ENCODE peak calls at places on chromosomes 7 and 10, in four cellular contexts. One of them, this sample, is unnamed.

GRCh38 chr10:122571892-122572291 is 11.3 kb downstream of the DMBT1 start:
- DNase-seq in Peyer's patch: no peak
- DNase-seq in K562: no peak
- DNase-seq in suprapubic skin: no peak
- DNase-seq in this sample: no peak

GRCh38 chr10:71605263-71605962 is 114.2 kb downstream of the C10orf105 start:
- DNase-seq in Peyer's patch: no peak
- DNase-seq in K562: no peak
- DNase-seq in suprapubic skin: no peak
- DNase-seq in this sample: no peak

GRCh38 chr7:3157541-3158287 is 114.0 kb upstream of the CARD11 start:
- DNase-seq in Peyer's patch: no peak
- DNase-seq in K562: no peak
- DNase-seq in suprapubic skin: no peak
- DNase-seq in this sample: no peak

GRCh38 chr10:5071411-5072198 is 22.6 kb upstream of the AKR1C3 start:
- DNase-seq in Peyer's patch: peak; percentile 57
- DNase-seq in K562: peak; percentile 90
- DNase-seq in suprapubic skin: peak; percentile 84
- DNase-seq in this sample: peak; percentile 55

GRCh38 chr10:8092428-8092827 is 37.9 kb downstream of the GATA3 start:
- DNase-seq in Peyer's patch: no peak
- DNase-seq in K562: no peak
- DNase-seq in suprapubic skin: no peak
- DNase-seq in this sample: no peak

GRCh38 chr7:101586078-101586941 is 42.8 kb downstream of the MYL10 start:
- DNase-seq in Peyer's patch: peak; percentile 73
- DNase-seq in K562: no peak
- DNase-seq in suprapubic skin: peak; percentile 31
- DNase-seq in this sample: no peak

GRCh38 chr10:69883680-69884375 is 82.1 kb downstream of the COL13A1 start:
- DNase-seq in Peyer's patch: no peak
- DNase-seq in K562: no peak
- DNase-seq in suprapubic skin: no peak
- DNase-seq in this sample: no peak

GRCh38 chr7:138008046-138008587 is 6.2 kb upstream of the CREB3L2 start:
- DNase-seq in Peyer's patch: no peak
- DNase-seq in K562: no peak
- DNase-seq in suprapubic skin: no peak
- DNase-seq in this sample: no peak

GRCh38 chr10:6300106-6300783 is 97.5 kb downstream of the PFKFB3 start:
- DNase-seq in Peyer's patch: no peak
- DNase-seq in K562: no peak
- DNase-seq in suprapubic skin: no peak
- DNase-seq in this sample: no peak

GRCh38 chr7:27697861-27698430 is 35.3 kb upstream of the HIBADH start:
- DNase-seq in Peyer's patch: peak; percentile 61
- DNase-seq in K562: no peak
- DNase-seq in suprapubic skin: no peak
- DNase-seq in this sample: no peak

GRCh38 chr10:5971886-5972285 is 5.5 kb downstream of the IL15RA start:
- DNase-seq in Peyer's patch: no peak
- DNase-seq in K562: no peak
- DNase-seq in suprapubic skin: no peak
- DNase-seq in this sample: no peak

GRCh38 chr10:97332586-97333350 is 1.8 kb downstream of the FRAT2 start:
- DNase-seq in Peyer's patch: no peak
- DNase-seq in K562: peak; percentile 77
- DNase-seq in suprapubic skin: no peak
- DNase-seq in this sample: peak; percentile 12

GRCh38 chr7:99571768-99572167 is 13.3 kb downstream of the ZNF655 start:
- DNase-seq in Peyer's patch: no peak
- DNase-seq in K562: no peak
- DNase-seq in suprapubic skin: no peak
- DNase-seq in this sample: no peak

GRCh38 chr10:129171816-129172215 is 295.2 kb upstream of the MGMT start:
- DNase-seq in Peyer's patch: no peak
- DNase-seq in K562: no peak
- DNase-seq in suprapubic skin: no peak
- DNase-seq in this sample: no peak

GRCh38 chr10:118850418-118851061 is 95.8 kb upstream of the CACUL1 start:
- DNase-seq in Peyer's patch: peak; percentile 77
- DNase-seq in K562: peak; percentile 68
- DNase-seq in suprapubic skin: no peak
- DNase-seq in this sample: peak; percentile 65

GRCh38 chr7:40986351-40986873 is 716.5 kb downstream of the INHBA start:
- DNase-seq in Peyer's patch: no peak
- DNase-seq in K562: no peak
- DNase-seq in suprapubic skin: no peak
- DNase-seq in this sample: no peak

GRCh38 chr7:154777908-154778307 is 225.0 kb downstream of the PAXIP1 start:
- DNase-seq in Peyer's patch: no peak
- DNase-seq in K562: no peak
- DNase-seq in suprapubic skin: no peak
- DNase-seq in this sample: no peak

GRCh38 chr7:151432658-151433521 is 7.1 kb downstream of the CRYGN start:
- DNase-seq in Peyer's patch: no peak
- DNase-seq in K562: no peak
- DNase-seq in suprapubic skin: no peak
- DNase-seq in this sample: no peak

GRCh38 chr7:135940077-135941075 is 36.8 kb downstream of the MTPN start:
- DNase-seq in Peyer's patch: no peak
- DNase-seq in K562: no peak
- DNase-seq in suprapubic skin: no peak
- DNase-seq in this sample: no peak

GRCh38 chr10:90652519-90652918 is 205.3 kb downstream of the HTR7 start:
- DNase-seq in Peyer's patch: no peak
- DNase-seq in K562: no peak
- DNase-seq in suprapubic skin: no peak
- DNase-seq in this sample: no peak

GRCh38 chr10:116080553-116080952 is 192.5 kb downstream of the GFRA1 start:
- DNase-seq in Peyer's patch: no peak
- DNase-seq in K562: no peak
- DNase-seq in suprapubic skin: no peak
- DNase-seq in this sample: no peak

GRCh38 chr10:79490400-79491081 is 21.8 kb upstream of the EIF5AL1 start:
- DNase-seq in Peyer's patch: no peak
- DNase-seq in K562: no peak
- DNase-seq in suprapubic skin: no peak
- DNase-seq in this sample: no peak

GRCh38 chr10:114271014-114271778 is 32.1 kb downstream of the VWA2 start:
- DNase-seq in Peyer's patch: no peak
- DNase-seq in K562: no peak
- DNase-seq in suprapubic skin: no peak
- DNase-seq in this sample: no peak

GRCh38 chr10:102918817-102919236 is 733 bp downstream of the CNNM2 start:
- DNase-seq in Peyer's patch: no peak
- DNase-seq in K562: peak; percentile 28
- DNase-seq in suprapubic skin: no peak
- DNase-seq in this sample: no peak

GRCh38 chr7:150379590-150380379 is 655 bp downstream of the ZNF775 start:
- DNase-seq in Peyer's patch: peak; percentile 63
- DNase-seq in K562: peak; percentile 77
- DNase-seq in suprapubic skin: no peak
- DNase-seq in this sample: no peak

GRCh38 chr7:44729949-44730590 is 18.6 kb upstream of the ZMIZ2 start:
- DNase-seq in Peyer's patch: no peak
- DNase-seq in K562: no peak
- DNase-seq in suprapubic skin: no peak
- DNase-seq in this sample: no peak

GRCh38 chr7:110637252-110637651 is 453.7 kb upstream of the LRRN3 start:
- DNase-seq in Peyer's patch: no peak
- DNase-seq in K562: no peak
- DNase-seq in suprapubic skin: no peak
- DNase-seq in this sample: no peak

GRCh38 chr10:4941540-4942330 is 21.5 kb upstream of the AKR1C1 start:
- DNase-seq in Peyer's patch: no peak
- DNase-seq in K562: peak; percentile 93
- DNase-seq in suprapubic skin: no peak
- DNase-seq in this sample: no peak

GRCh38 chr10:74153123-74153522 is 2.1 kb downstream of the ADK start:
- DNase-seq in Peyer's patch: no peak
- DNase-seq in K562: peak; percentile 58
- DNase-seq in suprapubic skin: no peak
- DNase-seq in this sample: peak; percentile 26

GRCh38 chr7:158621042-158621441 is 33.4 kb upstream of the PTPRN2 start:
- DNase-seq in Peyer's patch: no peak
- DNase-seq in K562: no peak
- DNase-seq in suprapubic skin: no peak
- DNase-seq in this sample: no peak

GRCh38 chr7:27237735-27238334 is 4.8 kb upstream of the EVX1 start:
- DNase-seq in Peyer's patch: no peak
- DNase-seq in K562: no peak
- DNase-seq in suprapubic skin: no peak
- DNase-seq in this sample: no peak

GRCh38 chr7:28654111-28654510 is 241.8 kb downstream of the CREB5 start:
- DNase-seq in Peyer's patch: no peak
- DNase-seq in K562: no peak
- DNase-seq in suprapubic skin: no peak
- DNase-seq in this sample: no peak

GRCh38 chr10:79246606-79247275 is 100.5 kb upstream of the PPIF start:
- DNase-seq in Peyer's patch: no peak
- DNase-seq in K562: no peak
- DNase-seq in suprapubic skin: peak; percentile 86
- DNase-seq in this sample: peak; percentile 45

GRCh38 chr10:117365612-117366011 is 9.6 kb downstream of the PDZD8 start:
- DNase-seq in Peyer's patch: no peak
- DNase-seq in K562: no peak
- DNase-seq in suprapubic skin: no peak
- DNase-seq in this sample: no peak
- H3K4me1 ChIP-seq in Peyer's patch: peaks cover 16% of the 10 kb centered on the region
- H3K4me1 ChIP-seq in K562: peaks cover 19% of the 10 kb centered on the region
- H3K4me1 ChIP-seq in suprapubic skin: peaks cover 34% of the 10 kb centered on the region
- H3K4me1 ChIP-seq in this sample: no peaks in the 10 kb centered on the region

GRCh38 chr10:44878704-44879530 is 32.2 kb upstream of the TMEM72 start:
- DNase-seq in Peyer's patch: peak; percentile 84
- DNase-seq in K562: peak; percentile 51
- DNase-seq in suprapubic skin: peak; percentile 91
- DNase-seq in this sample: peak; percentile 70
- H3K4me3 ChIP-seq in Peyer's patch: peak overlapping the region; percentile 35
- H3K4me3 ChIP-seq in K562: no peak overlapping the region
- H3K4me3 ChIP-seq in suprapubic skin: peak overlapping the region; percentile 45
- H3K4me3 ChIP-seq in this sample: peak overlapping the region; percentile 56

DNA sequence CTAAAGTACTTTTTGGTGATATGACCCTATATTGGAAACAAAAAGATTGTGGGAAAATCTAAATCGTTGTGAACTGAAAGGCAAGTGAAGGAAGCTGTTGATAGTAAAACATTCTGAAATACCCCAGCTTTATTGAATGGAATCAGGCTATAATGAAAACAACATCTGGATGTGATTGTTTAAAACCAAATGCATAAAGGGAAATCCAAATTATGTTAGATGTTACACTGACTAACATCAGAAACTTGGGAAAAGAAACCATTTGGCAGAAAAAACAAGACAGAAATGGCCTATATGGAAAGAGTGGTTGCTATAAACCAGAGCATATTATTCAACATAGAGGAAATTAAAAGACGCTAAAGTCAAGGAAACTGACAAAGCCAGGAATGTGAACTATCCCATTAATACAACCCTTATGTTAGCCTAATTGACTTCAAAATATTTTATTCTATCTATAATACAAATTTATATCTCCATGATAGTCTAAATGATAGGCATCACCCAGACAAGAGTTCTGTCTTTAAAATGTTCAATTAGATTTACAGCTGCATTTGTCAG is 53.0 kb upstream of the CABCOCO1 start:
- DNase-seq in Peyer's patch: no peak
- DNase-seq in K562: no peak
- DNase-seq in suprapubic skin: no peak
- DNase-seq in this sample: no peak
- TF ChIP-seq POLR2A in Peyer's patch: no peak
- TF ChIP-seq POLR2A in K562: no peak
- TF ChIP-seq POLR2A in suprapubic skin: no peak
- TF ChIP-seq POLR2A in this sample: no peak

GRCh38 chr10:121351533-121351932 is 246.7 kb downstream of the FGFR2 start:
- DNase-seq in Peyer's patch: no peak
- DNase-seq in K562: no peak
- DNase-seq in suprapubic skin: no peak
- DNase-seq in this sample: no peak
- H3K4me1 ChIP-seq in Peyer's patch: no peaks in the 10 kb centered on the region
- H3K4me1 ChIP-seq in K562: no peaks in the 10 kb centered on the region
- H3K4me1 ChIP-seq in suprapubic skin: no peaks in the 10 kb centered on the region
- H3K4me1 ChIP-seq in this sample: no peaks in the 10 kb centered on the region

DNA sequence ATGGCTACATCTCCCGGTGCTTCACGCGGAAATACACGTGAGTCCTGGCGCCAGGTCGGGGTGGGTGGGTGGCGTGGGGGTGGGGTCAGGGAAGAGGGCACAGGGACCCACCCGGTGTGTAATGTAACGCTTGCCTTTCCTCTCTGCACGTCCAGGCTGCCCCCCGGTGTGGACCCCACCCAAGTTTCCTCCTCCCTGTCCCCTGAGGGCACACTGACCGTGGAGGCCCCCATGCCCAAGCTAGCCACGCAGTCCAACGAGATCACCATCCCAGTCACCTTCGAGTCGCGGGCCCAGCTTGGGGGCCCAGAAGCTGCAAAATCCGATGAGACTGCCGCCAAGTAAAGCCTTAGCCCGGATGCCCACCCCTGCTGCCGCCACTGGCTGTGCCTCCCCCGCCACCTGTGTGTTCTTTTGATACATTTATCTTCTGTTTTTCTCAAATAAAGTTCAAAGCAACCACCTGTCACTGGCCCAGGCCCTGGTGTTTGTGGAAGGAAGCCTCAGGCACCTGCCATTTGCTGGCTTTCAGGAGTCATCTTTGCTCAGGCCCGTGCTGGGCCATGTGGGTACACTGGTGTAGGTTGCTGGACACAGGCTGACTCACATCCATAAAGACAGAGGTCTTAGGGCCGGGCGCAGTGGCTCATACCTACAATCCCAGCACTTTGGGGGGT is 1.5 kb downstream of the HSPB1 start:
- DNase-seq in Peyer's patch: no peak
- DNase-seq in K562: no peak
- DNase-seq in suprapubic skin: no peak
- DNase-seq in this sample: no peak
- H3K4me3 ChIP-seq in Peyer's patch: peak overlapping the region; percentile 60
- H3K4me3 ChIP-seq in K562: peak overlapping the region; percentile 66
- H3K4me3 ChIP-seq in suprapubic skin: peak overlapping the region; percentile 89
- H3K4me3 ChIP-seq in this sample: peak overlapping the region; percentile 68

GRCh38 chr7:140641532-140642191 is 1.0 kb upstream of the DENND2A start:
- DNase-seq in Peyer's patch: no peak
- DNase-seq in K562: no peak
- DNase-seq in suprapubic skin: peak; percentile 11
- DNase-seq in this sample: no peak

GRCh38 chr7:140643416-140643815 is 2.8 kb upstream of the DENND2A start:
- DNase-seq in Peyer's patch: no peak
- DNase-seq in K562: no peak
- DNase-seq in suprapubic skin: peak; percentile 76
- DNase-seq in this sample: no peak

GRCh38 chr7:140640060-140640611 is 477 bp downstream of the DENND2A start:
- DNase-seq in Peyer's patch: peak; percentile 57
- DNase-seq in K562: no peak
- DNase-seq in suprapubic skin: peak; percentile 81
- DNase-seq in this sample: no peak

GRCh38 chr7:140639366-140640053 is 1.1 kb downstream of the DENND2A start:
- DNase-seq in Peyer's patch: no peak
- DNase-seq in K562: no peak
- DNase-seq in suprapubic skin: no peak
- DNase-seq in this sample: no peak

GRCh38 chr7:140640727-140641531 is at the start of gene DENND2A:
- DNase-seq in Peyer's patch: peak; percentile 66
- DNase-seq in K562: no peak
- DNase-seq in suprapubic skin: peak; percentile 83
- DNase-seq in this sample: peak; percentile 69
- TF ChIP-seq POLR2A in Peyer's patch: no peak
- TF ChIP-seq POLR2A in K562: no peak
- TF ChIP-seq POLR2A in suprapubic skin: no peak
- TF ChIP-seq POLR2A in this sample: peak; percentile 32